ENCODE peak calls at places on chromosomes 1 and 21, in six cellular contexts. S is T1000; G is foreskin fibroblast; X is suprapubic skin; K is activated T-cell treated with anti-CD3 and anti-CD28 coated beads, Interleukin-2, amount 50 U/mL, for 1 hour; Z is colonic mucosa. O is an unnamed sample.

GRCh38 chr1:53526451-53527101 is 67.4 kb downstream of the DMRTB1 start:
- DNase-seq in S (no peak), G (peak), X (no peak), K (no peak), Z (peak), O (peak)

GRCh38 chr1:203593723-203594122 is 32.9 kb upstream of the ATP2B4 start:
- DNase-seq in S (peak), G (no peak), X (no peak), K (peak), Z (peak), O (no peak)

GRCh38 chr1:66570196-66570595 is 36.2 kb downstream of the SGIP1 start:
- DNase-seq in S (no peak), G (no peak), X (no peak), K (no peak), Z (no peak), O (no peak)

GRCh38 chr1:226637147-226637935 is 88.8 kb downstream of the STUM start:
- DNase-seq in S (no peak), G (peak), X (peak), K (peak), Z (no peak), O (no peak)

GRCh38 chr1:191099696-191100095 is 622.0 kb upstream of the BRINP3 start:
- DNase-seq in S (no peak), G (no peak), X (no peak), K (no peak), Z (no peak), O (no peak)

GRCh38 chr1:199122085-199122484 is 483.2 kb downstream of the PTPRC start:
- DNase-seq in S (no peak), G (no peak), X (no peak), K (no peak), Z (no peak), O (no peak)

GRCh38 chr1:245860681-245861552 is 646.2 kb downstream of the SMYD3 start:
- DNase-seq in S (no peak), G (peak), X (no peak), K (no peak), Z (no peak), O (no peak)

GRCh38 chr1:93692001-93692400 is 10.4 kb upstream of the BCAR3 start:
- DNase-seq in S (no peak), G (no peak), X (no peak), K (no peak), Z (no peak), O (no peak)

GRCh38 chr21:43866659-43867331 is 1.8 kb downstream of the AGPAT3 start:
- DNase-seq in S (no peak), G (no peak), X (no peak), K (peak), Z (peak), O (no peak)

GRCh38 chr21:46161180-46161799 is 5.9 kb upstream of the FTCD start:
- DNase-seq in S (no peak), G (no peak), X (peak), K (peak), Z (peak), O (no peak)

GRCh38 chr1:44613932-44614331 is 60.3 kb downstream of the TMEM53 start:
- DNase-seq in S (no peak), G (no peak), X (no peak), K (no peak), Z (no peak), O (no peak)

GRCh38 chr1:19354531-19354981 is 42.4 kb downstream of the SLC66A1 start:
- DNase-seq in S (no peak), G (no peak), X (no peak), K (no peak), Z (no peak), O (no peak)

GRCh38 chr1:53582211-53583020 is 123.2 kb downstream of the DMRTB1 start:
- DNase-seq in S (no peak), G (peak), X (peak), K (no peak), Z (no peak), O (no peak)

GRCh38 chr1:183385746-183386145 is 32.4 kb downstream of the NMNAT2 start:
- DNase-seq in S (no peak), G (no peak), X (no peak), K (no peak), Z (no peak), O (no peak)

GRCh38 chr1:53294557-53294956 is 33.3 kb downstream of the LRP8 start:
- DNase-seq in S (no peak), G (peak), X (no peak), K (peak), Z (no peak), O (no peak)

GRCh38 chr1:73180661-73181540 is 898.6 kb upstream of the NEGR1 start:
- DNase-seq in S (no peak), G (no peak), X (no peak), K (no peak), Z (no peak), O (no peak)

GRCh38 chr1:193190096-193190744 is 3.8 kb upstream of the B3GALT2 start:
- DNase-seq in S (no peak), G (no peak), X (no peak), K (no peak), Z (no peak), O (no peak)

GRCh38 chr1:222443566-222443965 is 104.3 kb downstream of the HHIPL2 start:
- DNase-seq in S (no peak), G (no peak), X (no peak), K (no peak), Z (no peak), O (no peak)

GRCh38 chr1:78004719-78005346 is at the start of gene DNAJB4:
- DNase-seq in S (peak), G (peak), X (no peak), K (no peak), Z (peak), O (peak)

GRCh38 chr1:51190996-51191395 is 45.1 kb upstream of the RNF11 start:
- DNase-seq in S (no peak), G (no peak), X (no peak), K (no peak), Z (no peak), O (no peak)

GRCh38 chr1:147641695-147642592 is 28.4 kb downstream of the ACP6 start:
- DNase-seq in S (no peak), G (peak), X (no peak), K (no peak), Z (peak), O (peak)

GRCh38 chr1:203650012-203650836 is 23.6 kb downstream of the ATP2B4 start:
- DNase-seq in S (peak), G (peak), X (no peak), K (peak), Z (peak), O (no peak)

GRCh38 chr1:235746245-235746644 is 96.7 kb upstream of the GNG4 start:
- DNase-seq in S (no peak), G (no peak), X (no peak), K (no peak), Z (no peak), O (no peak)

GRCh38 chr1:90925928-90926869 is 95.6 kb downstream of the ZNF644 start:
- DNase-seq in S (no peak), G (peak), X (no peak), K (no peak), Z (no peak), O (no peak)

GRCh38 chr1:67626495-67627235 is 58.3 kb upstream of the GADD45A start:
- DNase-seq in S (peak), G (peak), X (no peak), K (no peak), Z (no peak), O (peak)

O was measured in SJSA1.